ENCODE peak calls at places on chromosomes 7 and 10, in ten cellular contexts. One of them, this sample, is unnamed.

GRCh38 chr7:33109758-33110238 is 594 bp upstream of the RP9 start:
- DNase-seq in activated T-helper 1 cell treated with Interleukin-2 at 50 U/mL for 16 hours: no peak
- DNase-seq in NCI-H1436 treated with DMSO at 0.1 percent for 48 hours: no peak
- DNase-seq in IMR-90: peak; percentile 39
- DNase-seq in effector CD4-positive, alpha-beta T cell: no peak
- DNase-seq in CD8-positive, alpha-beta memory T cell: no peak
- DNase-seq in T-helper 1 cell: no peak
- DNase-seq in tibial nerve: no peak
- DNase-seq in stimulated activated naive CD8-positive, alpha-beta T cell treated with anti-CD3 and anti-CD28 coated beads, Interleukin-15, amount 100 ng/mL, for 72 hours: no peak
- DNase-seq in ovary: no peak
- DNase-seq in this sample: no peak

GRCh38 chr10:35448687-35449662 is 112.7 kb downstream of the CCNY start:
- DNase-seq in activated T-helper 1 cell treated with Interleukin-2 at 50 U/mL for 16 hours: no peak
- DNase-seq in NCI-H1436 treated with DMSO at 0.1 percent for 48 hours: no peak
- DNase-seq in IMR-90: no peak
- DNase-seq in effector CD4-positive, alpha-beta T cell: no peak
- DNase-seq in CD8-positive, alpha-beta memory T cell: no peak
- DNase-seq in T-helper 1 cell: no peak
- DNase-seq in tibial nerve: no peak
- DNase-seq in stimulated activated naive CD8-positive, alpha-beta T cell treated with anti-CD3 and anti-CD28 coated beads, Interleukin-15, amount 100 ng/mL, for 72 hours: no peak
- DNase-seq in ovary: peak; percentile 61
- DNase-seq in this sample: no peak

GRCh38 chr10:68082815-68083395 is 7.8 kb upstream of the HERC4 start:
- DNase-seq in activated T-helper 1 cell treated with Interleukin-2 at 50 U/mL for 16 hours: no peak
- DNase-seq in NCI-H1436 treated with DMSO at 0.1 percent for 48 hours: no peak
- DNase-seq in IMR-90: peak; percentile 67
- DNase-seq in effector CD4-positive, alpha-beta T cell: no peak
- DNase-seq in CD8-positive, alpha-beta memory T cell: no peak
- DNase-seq in T-helper 1 cell: no peak
- DNase-seq in tibial nerve: no peak
- DNase-seq in stimulated activated naive CD8-positive, alpha-beta T cell treated with anti-CD3 and anti-CD28 coated beads, Interleukin-15, amount 100 ng/mL, for 72 hours: no peak
- DNase-seq in ovary: no peak
- DNase-seq in this sample: no peak

GRCh38 chr7:101085000-101085948 is at the start of gene TRIM56:
- DNase-seq in activated T-helper 1 cell treated with Interleukin-2 at 50 U/mL for 16 hours: peak; percentile 63
- DNase-seq in NCI-H1436 treated with DMSO at 0.1 percent for 48 hours: peak; percentile 56
- DNase-seq in IMR-90: peak; percentile 74
- DNase-seq in effector CD4-positive, alpha-beta T cell: peak; percentile 61
- DNase-seq in CD8-positive, alpha-beta memory T cell: peak; percentile 69
- DNase-seq in T-helper 1 cell: peak; percentile 87
- DNase-seq in tibial nerve: peak; percentile 69
- DNase-seq in stimulated activated naive CD8-positive, alpha-beta T cell treated with anti-CD3 and anti-CD28 coated beads, Interleukin-15, amount 100 ng/mL, for 72 hours: peak; percentile 81
- DNase-seq in ovary: peak; percentile 88
- DNase-seq in this sample: peak; percentile 59

GRCh38 chr7:105014725-105015630 is 973 bp downstream of the KMT2E start:
- DNase-seq in activated T-helper 1 cell treated with Interleukin-2 at 50 U/mL for 16 hours: peak; percentile 26
- DNase-seq in NCI-H1436 treated with DMSO at 0.1 percent for 48 hours: peak; percentile 29
- DNase-seq in IMR-90: peak; percentile 34
- DNase-seq in effector CD4-positive, alpha-beta T cell: peak; percentile 31
- DNase-seq in CD8-positive, alpha-beta memory T cell: peak; percentile 48
- DNase-seq in T-helper 1 cell: peak; percentile 78
- DNase-seq in tibial nerve: peak; percentile 71
- DNase-seq in stimulated activated naive CD8-positive, alpha-beta T cell treated with anti-CD3 and anti-CD28 coated beads, Interleukin-15, amount 100 ng/mL, for 72 hours: peak; percentile 73
- DNase-seq in ovary: peak; percentile 68
- DNase-seq in this sample: peak; percentile 32

GRCh38 chr10:3527144-3527543 is 257.9 kb downstream of the KLF6 start:
- DNase-seq in activated T-helper 1 cell treated with Interleukin-2 at 50 U/mL for 16 hours: no peak
- DNase-seq in NCI-H1436 treated with DMSO at 0.1 percent for 48 hours: no peak
- DNase-seq in IMR-90: peak; percentile 55
- DNase-seq in effector CD4-positive, alpha-beta T cell: no peak
- DNase-seq in CD8-positive, alpha-beta memory T cell: no peak
- DNase-seq in T-helper 1 cell: no peak
- DNase-seq in tibial nerve: no peak
- DNase-seq in stimulated activated naive CD8-positive, alpha-beta T cell treated with anti-CD3 and anti-CD28 coated beads, Interleukin-15, amount 100 ng/mL, for 72 hours: no peak
- DNase-seq in ovary: no peak
- DNase-seq in this sample: no peak

GRCh38 chr7:106039486-106040060 is 72.5 kb downstream of the SYPL1 start:
- DNase-seq in activated T-helper 1 cell treated with Interleukin-2 at 50 U/mL for 16 hours: no peak
- DNase-seq in NCI-H1436 treated with DMSO at 0.1 percent for 48 hours: no peak
- DNase-seq in IMR-90: peak; percentile 92
- DNase-seq in effector CD4-positive, alpha-beta T cell: no peak
- DNase-seq in CD8-positive, alpha-beta memory T cell: no peak
- DNase-seq in T-helper 1 cell: no peak
- DNase-seq in tibial nerve: no peak
- DNase-seq in stimulated activated naive CD8-positive, alpha-beta T cell treated with anti-CD3 and anti-CD28 coated beads, Interleukin-15, amount 100 ng/mL, for 72 hours: no peak
- DNase-seq in ovary: peak; percentile 77
- DNase-seq in this sample: no peak

GRCh38 chr10:72133517-72133916 is 45.2 kb upstream of the SPOCK2 start:
- DNase-seq in activated T-helper 1 cell treated with Interleukin-2 at 50 U/mL for 16 hours: no peak
- DNase-seq in NCI-H1436 treated with DMSO at 0.1 percent for 48 hours: no peak
- DNase-seq in IMR-90: peak; percentile 83
- DNase-seq in effector CD4-positive, alpha-beta T cell: no peak
- DNase-seq in CD8-positive, alpha-beta memory T cell: no peak
- DNase-seq in T-helper 1 cell: no peak
- DNase-seq in tibial nerve: no peak
- DNase-seq in stimulated activated naive CD8-positive, alpha-beta T cell treated with anti-CD3 and anti-CD28 coated beads, Interleukin-15, amount 100 ng/mL, for 72 hours: no peak
- DNase-seq in ovary: no peak
- DNase-seq in this sample: no peak

GRCh38 chr10:101778151-101778780 is 2.4 kb upstream of the FGF8 start:
- DNase-seq in activated T-helper 1 cell treated with Interleukin-2 at 50 U/mL for 16 hours: no peak
- DNase-seq in NCI-H1436 treated with DMSO at 0.1 percent for 48 hours: no peak
- DNase-seq in IMR-90: no peak
- DNase-seq in effector CD4-positive, alpha-beta T cell: no peak
- DNase-seq in CD8-positive, alpha-beta memory T cell: no peak
- DNase-seq in T-helper 1 cell: no peak
- DNase-seq in tibial nerve: no peak
- DNase-seq in stimulated activated naive CD8-positive, alpha-beta T cell treated with anti-CD3 and anti-CD28 coated beads, Interleukin-15, amount 100 ng/mL, for 72 hours: no peak
- DNase-seq in ovary: no peak
- DNase-seq in this sample: no peak

GRCh38 chr10:90959826-90960225 is 38.9 kb upstream of the ANKRD1 start:
- DNase-seq in activated T-helper 1 cell treated with Interleukin-2 at 50 U/mL for 16 hours: no peak
- DNase-seq in NCI-H1436 treated with DMSO at 0.1 percent for 48 hours: no peak
- DNase-seq in IMR-90: no peak
- DNase-seq in effector CD4-positive, alpha-beta T cell: no peak
- DNase-seq in CD8-positive, alpha-beta memory T cell: no peak
- DNase-seq in T-helper 1 cell: no peak
- DNase-seq in tibial nerve: no peak
- DNase-seq in stimulated activated naive CD8-positive, alpha-beta T cell treated with anti-CD3 and anti-CD28 coated beads, Interleukin-15, amount 100 ng/mL, for 72 hours: no peak
- DNase-seq in ovary: no peak
- DNase-seq in this sample: no peak

GRCh38 chr10:30346135-30346534 is 2.9 kb downstream of the MTPAP start:
- DNase-seq in activated T-helper 1 cell treated with Interleukin-2 at 50 U/mL for 16 hours: no peak
- DNase-seq in NCI-H1436 treated with DMSO at 0.1 percent for 48 hours: no peak
- DNase-seq in IMR-90: no peak
- DNase-seq in effector CD4-positive, alpha-beta T cell: no peak
- DNase-seq in CD8-positive, alpha-beta memory T cell: no peak
- DNase-seq in T-helper 1 cell: no peak
- DNase-seq in tibial nerve: no peak
- DNase-seq in stimulated activated naive CD8-positive, alpha-beta T cell treated with anti-CD3 and anti-CD28 coated beads, Interleukin-15, amount 100 ng/mL, for 72 hours: no peak
- DNase-seq in ovary: no peak
- DNase-seq in this sample: no peak

GRCh38 chr10:132749428-132749780 is 36.5 kb downstream of the NKX6-2 start:
- DNase-seq in activated T-helper 1 cell treated with Interleukin-2 at 50 U/mL for 16 hours: no peak
- DNase-seq in NCI-H1436 treated with DMSO at 0.1 percent for 48 hours: no peak
- DNase-seq in IMR-90: no peak
- DNase-seq in effector CD4-positive, alpha-beta T cell: no peak
- DNase-seq in CD8-positive, alpha-beta memory T cell: no peak
- DNase-seq in T-helper 1 cell: no peak
- DNase-seq in tibial nerve: no peak
- DNase-seq in stimulated activated naive CD8-positive, alpha-beta T cell treated with anti-CD3 and anti-CD28 coated beads, Interleukin-15, amount 100 ng/mL, for 72 hours: no peak
- DNase-seq in ovary: no peak
- DNase-seq in this sample: no peak

GRCh38 chr10:87635498-87636312 is 24.0 kb upstream of the PAPSS2 start:
- DNase-seq in activated T-helper 1 cell treated with Interleukin-2 at 50 U/mL for 16 hours: no peak
- DNase-seq in NCI-H1436 treated with DMSO at 0.1 percent for 48 hours: no peak
- DNase-seq in IMR-90: peak; percentile 85
- DNase-seq in effector CD4-positive, alpha-beta T cell: no peak
- DNase-seq in CD8-positive, alpha-beta memory T cell: no peak
- DNase-seq in T-helper 1 cell: peak; percentile 76
- DNase-seq in tibial nerve: no peak
- DNase-seq in stimulated activated naive CD8-positive, alpha-beta T cell treated with anti-CD3 and anti-CD28 coated beads, Interleukin-15, amount 100 ng/mL, for 72 hours: peak; percentile 26
- DNase-seq in ovary: no peak
- DNase-seq in this sample: no peak

GRCh38 chr10:62795093-62795492 is 9.4 kb upstream of the ADO start:
- DNase-seq in activated T-helper 1 cell treated with Interleukin-2 at 50 U/mL for 16 hours: no peak
- DNase-seq in NCI-H1436 treated with DMSO at 0.1 percent for 48 hours: no peak
- DNase-seq in IMR-90: no peak
- DNase-seq in effector CD4-positive, alpha-beta T cell: no peak
- DNase-seq in CD8-positive, alpha-beta memory T cell: no peak
- DNase-seq in T-helper 1 cell: no peak
- DNase-seq in tibial nerve: no peak
- DNase-seq in stimulated activated naive CD8-positive, alpha-beta T cell treated with anti-CD3 and anti-CD28 coated beads, Interleukin-15, amount 100 ng/mL, for 72 hours: no peak
- DNase-seq in ovary: no peak
- DNase-seq in this sample: no peak

GRCh38 chr10:44854693-44855350 is 56.3 kb upstream of the TMEM72 start:
- DNase-seq in activated T-helper 1 cell treated with Interleukin-2 at 50 U/mL for 16 hours: no peak
- DNase-seq in NCI-H1436 treated with DMSO at 0.1 percent for 48 hours: no peak
- DNase-seq in IMR-90: no peak
- DNase-seq in effector CD4-positive, alpha-beta T cell: no peak
- DNase-seq in CD8-positive, alpha-beta memory T cell: no peak
- DNase-seq in T-helper 1 cell: no peak
- DNase-seq in tibial nerve: no peak
- DNase-seq in stimulated activated naive CD8-positive, alpha-beta T cell treated with anti-CD3 and anti-CD28 coated beads, Interleukin-15, amount 100 ng/mL, for 72 hours: no peak
- DNase-seq in ovary: no peak
- DNase-seq in this sample: no peak

GRCh38 chr7:156041398-156041797 is 229.1 kb upstream of the SHH start:
- DNase-seq in activated T-helper 1 cell treated with Interleukin-2 at 50 U/mL for 16 hours: no peak
- DNase-seq in NCI-H1436 treated with DMSO at 0.1 percent for 48 hours: no peak
- DNase-seq in IMR-90: no peak
- DNase-seq in effector CD4-positive, alpha-beta T cell: no peak
- DNase-seq in CD8-positive, alpha-beta memory T cell: no peak
- DNase-seq in T-helper 1 cell: no peak
- DNase-seq in tibial nerve: no peak
- DNase-seq in stimulated activated naive CD8-positive, alpha-beta T cell treated with anti-CD3 and anti-CD28 coated beads, Interleukin-15, amount 100 ng/mL, for 72 hours: no peak
- DNase-seq in ovary: no peak
- DNase-seq in this sample: no peak

GRCh38 chr10:61662794-61663259 is at the start of gene CABCOCO1:
- DNase-seq in activated T-helper 1 cell treated with Interleukin-2 at 50 U/mL for 16 hours: no peak
- DNase-seq in NCI-H1436 treated with DMSO at 0.1 percent for 48 hours: no peak
- DNase-seq in IMR-90: peak; percentile 32
- DNase-seq in effector CD4-positive, alpha-beta T cell: no peak
- DNase-seq in CD8-positive, alpha-beta memory T cell: no peak
- DNase-seq in T-helper 1 cell: no peak
- DNase-seq in tibial nerve: peak; percentile 8
- DNase-seq in stimulated activated naive CD8-positive, alpha-beta T cell treated with anti-CD3 and anti-CD28 coated beads, Interleukin-15, amount 100 ng/mL, for 72 hours: no peak
- DNase-seq in ovary: peak; percentile 53
- DNase-seq in this sample: no peak

GRCh38 chr7:37112210-37112609 is 336.5 kb downstream of the ELMO1 start:
- DNase-seq in activated T-helper 1 cell treated with Interleukin-2 at 50 U/mL for 16 hours: no peak
- DNase-seq in NCI-H1436 treated with DMSO at 0.1 percent for 48 hours: no peak
- DNase-seq in IMR-90: no peak
- DNase-seq in effector CD4-positive, alpha-beta T cell: no peak
- DNase-seq in CD8-positive, alpha-beta memory T cell: no peak
- DNase-seq in T-helper 1 cell: no peak
- DNase-seq in tibial nerve: no peak
- DNase-seq in stimulated activated naive CD8-positive, alpha-beta T cell treated with anti-CD3 and anti-CD28 coated beads, Interleukin-15, amount 100 ng/mL, for 72 hours: no peak
- DNase-seq in ovary: no peak
- DNase-seq in this sample: no peak

GRCh38 chr10:90088008-90088322 is 386.6 kb downstream of the KIF20B start:
- DNase-seq in activated T-helper 1 cell treated with Interleukin-2 at 50 U/mL for 16 hours: no peak
- DNase-seq in NCI-H1436 treated with DMSO at 0.1 percent for 48 hours: no peak
- DNase-seq in IMR-90: no peak
- DNase-seq in effector CD4-positive, alpha-beta T cell: no peak
- DNase-seq in CD8-positive, alpha-beta memory T cell: no peak
- DNase-seq in T-helper 1 cell: no peak
- DNase-seq in tibial nerve: no peak
- DNase-seq in stimulated activated naive CD8-positive, alpha-beta T cell treated with anti-CD3 and anti-CD28 coated beads, Interleukin-15, amount 100 ng/mL, for 72 hours: no peak
- DNase-seq in ovary: no peak
- DNase-seq in this sample: no peak

GRCh38 chr7:91266931-91267557 is 2.8 kb downstream of the FZD1 start:
- DNase-seq in activated T-helper 1 cell treated with Interleukin-2 at 50 U/mL for 16 hours: no peak
- DNase-seq in NCI-H1436 treated with DMSO at 0.1 percent for 48 hours: no peak
- DNase-seq in IMR-90: no peak
- DNase-seq in effector CD4-positive, alpha-beta T cell: no peak
- DNase-seq in CD8-positive, alpha-beta memory T cell: no peak
- DNase-seq in T-helper 1 cell: no peak
- DNase-seq in tibial nerve: no peak
- DNase-seq in stimulated activated naive CD8-positive, alpha-beta T cell treated with anti-CD3 and anti-CD28 coated beads, Interleukin-15, amount 100 ng/mL, for 72 hours: no peak
- DNase-seq in ovary: peak; percentile 49
- DNase-seq in this sample: no peak

GRCh38 chr10:102152545-102152890 is 329 bp downstream of the NOLC1 start:
- DNase-seq in activated T-helper 1 cell treated with Interleukin-2 at 50 U/mL for 16 hours: peak; percentile 5
- DNase-seq in NCI-H1436 treated with DMSO at 0.1 percent for 48 hours: no peak
- DNase-seq in IMR-90: peak; percentile 14
- DNase-seq in effector CD4-positive, alpha-beta T cell: no peak
- DNase-seq in CD8-positive, alpha-beta memory T cell: no peak
- DNase-seq in T-helper 1 cell: no peak
- DNase-seq in tibial nerve: no peak
- DNase-seq in stimulated activated naive CD8-positive, alpha-beta T cell treated with anti-CD3 and anti-CD28 coated beads, Interleukin-15, amount 100 ng/mL, for 72 hours: no peak
- DNase-seq in ovary: no peak
- DNase-seq in this sample: no peak

GRCh38 chr10:112834661-112835060 is 115.4 kb upstream of the TCF7L2 start:
- DNase-seq in activated T-helper 1 cell treated with Interleukin-2 at 50 U/mL for 16 hours: no peak
- DNase-seq in NCI-H1436 treated with DMSO at 0.1 percent for 48 hours: no peak
- DNase-seq in IMR-90: no peak
- DNase-seq in effector CD4-positive, alpha-beta T cell: no peak
- DNase-seq in CD8-positive, alpha-beta memory T cell: no peak
- DNase-seq in T-helper 1 cell: no peak
- DNase-seq in tibial nerve: no peak
- DNase-seq in stimulated activated naive CD8-positive, alpha-beta T cell treated with anti-CD3 and anti-CD28 coated beads, Interleukin-15, amount 100 ng/mL, for 72 hours: no peak
- DNase-seq in ovary: no peak
- DNase-seq in this sample: no peak

GRCh38 chr10:58856508-58857240 is 319.8 kb upstream of the PHYHIPL start:
- DNase-seq in activated T-helper 1 cell treated with Interleukin-2 at 50 U/mL for 16 hours: no peak
- DNase-seq in NCI-H1436 treated with DMSO at 0.1 percent for 48 hours: no peak
- DNase-seq in IMR-90: peak; percentile 96
- DNase-seq in effector CD4-positive, alpha-beta T cell: no peak
- DNase-seq in CD8-positive, alpha-beta memory T cell: no peak
- DNase-seq in T-helper 1 cell: no peak
- DNase-seq in tibial nerve: peak; percentile 19
- DNase-seq in stimulated activated naive CD8-positive, alpha-beta T cell treated with anti-CD3 and anti-CD28 coated beads, Interleukin-15, amount 100 ng/mL, for 72 hours: no peak
- DNase-seq in ovary: no peak
- DNase-seq in this sample: no peak

GRCh38 chr7:25913574-25914224 is 238.3 kb upstream of the NFE2L3 start:
- DNase-seq in activated T-helper 1 cell treated with Interleukin-2 at 50 U/mL for 16 hours: no peak
- DNase-seq in NCI-H1436 treated with DMSO at 0.1 percent for 48 hours: no peak
- DNase-seq in IMR-90: no peak
- DNase-seq in effector CD4-positive, alpha-beta T cell: no peak
- DNase-seq in CD8-positive, alpha-beta memory T cell: no peak
- DNase-seq in T-helper 1 cell: no peak
- DNase-seq in tibial nerve: no peak
- DNase-seq in stimulated activated naive CD8-positive, alpha-beta T cell treated with anti-CD3 and anti-CD28 coated beads, Interleukin-15, amount 100 ng/mL, for 72 hours: no peak
- DNase-seq in ovary: no peak
- DNase-seq in this sample: no peak

GRCh38 chr10:61761825-61762217 is 99.1 kb downstream of the CABCOCO1 start:
- DNase-seq in activated T-helper 1 cell treated with Interleukin-2 at 50 U/mL for 16 hours: no peak
- DNase-seq in NCI-H1436 treated with DMSO at 0.1 percent for 48 hours: peak; percentile 1
- DNase-seq in IMR-90: no peak
- DNase-seq in effector CD4-positive, alpha-beta T cell: no peak
- DNase-seq in CD8-positive, alpha-beta memory T cell: no peak
- DNase-seq in T-helper 1 cell: no peak
- DNase-seq in tibial nerve: no peak
- DNase-seq in stimulated activated naive CD8-positive, alpha-beta T cell treated with anti-CD3 and anti-CD28 coated beads, Interleukin-15, amount 100 ng/mL, for 72 hours: no peak
- DNase-seq in ovary: no peak
- DNase-seq in this sample: no peak

GRCh38 chr7:143514995-143515735 is 37.5 kb downstream of the TAS2R41 start:
- DNase-seq in activated T-helper 1 cell treated with Interleukin-2 at 50 U/mL for 16 hours: no peak
- DNase-seq in NCI-H1436 treated with DMSO at 0.1 percent for 48 hours: no peak
- DNase-seq in IMR-90: no peak
- DNase-seq in effector CD4-positive, alpha-beta T cell: no peak
- DNase-seq in CD8-positive, alpha-beta memory T cell: no peak
- DNase-seq in T-helper 1 cell: no peak
- DNase-seq in tibial nerve: peak; percentile 62
- DNase-seq in stimulated activated naive CD8-positive, alpha-beta T cell treated with anti-CD3 and anti-CD28 coated beads, Interleukin-15, amount 100 ng/mL, for 72 hours: no peak
- DNase-seq in ovary: no peak
- DNase-seq in this sample: no peak

GRCh38 chr7:95534796-95535195 is 49.1 kb downstream of the ASB4 start:
- DNase-seq in activated T-helper 1 cell treated with Interleukin-2 at 50 U/mL for 16 hours: no peak
- DNase-seq in NCI-H1436 treated with DMSO at 0.1 percent for 48 hours: no peak
- DNase-seq in IMR-90: no peak
- DNase-seq in effector CD4-positive, alpha-beta T cell: no peak
- DNase-seq in CD8-positive, alpha-beta memory T cell: no peak
- DNase-seq in T-helper 1 cell: no peak
- DNase-seq in tibial nerve: no peak
- DNase-seq in stimulated activated naive CD8-positive, alpha-beta T cell treated with anti-CD3 and anti-CD28 coated beads, Interleukin-15, amount 100 ng/mL, for 72 hours: no peak
- DNase-seq in ovary: no peak
- DNase-seq in this sample: no peak

GRCh38 chr7:155494551-155494950 is 36.6 kb downstream of the EN2 start:
- DNase-seq in activated T-helper 1 cell treated with Interleukin-2 at 50 U/mL for 16 hours: no peak
- DNase-seq in NCI-H1436 treated with DMSO at 0.1 percent for 48 hours: no peak
- DNase-seq in IMR-90: no peak
- DNase-seq in effector CD4-positive, alpha-beta T cell: no peak
- DNase-seq in CD8-positive, alpha-beta memory T cell: no peak
- DNase-seq in T-helper 1 cell: no peak
- DNase-seq in tibial nerve: no peak
- DNase-seq in stimulated activated naive CD8-positive, alpha-beta T cell treated with anti-CD3 and anti-CD28 coated beads, Interleukin-15, amount 100 ng/mL, for 72 hours: no peak
- DNase-seq in ovary: no peak
- DNase-seq in this sample: no peak

This sample was measured in T-helper 22 cell.